ENCODE peak calls at places on chromosome 19, in seven cellular contexts. D is breast epithelium; N is suprapubic skin; H is thyroid gland; S is CD8-positive, alpha-beta T cell; W is effector memory CD4-positive, alpha-beta T cell; G is hepatocyte. J is an unnamed sample. For H3K4me1, the result is how much of the 10 kb centered on the place peaks cover.

GRCh38 chr19:3029070-3029923 is at the start of gene TLE2:
- DNase-seq in N (no peak), G (peak), W (no peak), D (no peak), S (no peak), H (peak), J (no peak)

GRCh38 chr19:14000691-14001365 is 5.3 kb downstream of the RFX1 start:
- DNase-seq in N (no peak), H (peak), W (no peak), S (no peak), D (no peak), G (no peak), J (no peak)

GRCh38 chr19:3450796-3451411 is 29.4 kb downstream of the SMIM24 start:
- DNase-seq in N (no peak), D (no peak), S (no peak), W (no peak), G (peak), H (peak), J (no peak)

GRCh38 chr19:31064486-31064885 is 284.8 kb downstream of the TSHZ3 start:
- DNase-seq in G (no peak), H (peak), S (no peak), D (no peak), N (no peak), W (no peak), J (no peak)

GRCh38 chr19:57473646-57474045 is 3.7 kb downstream of the ZNF772 start:
- DNase-seq in H (no peak), G (no peak), S (no peak), N (no peak), W (no peak), D (no peak), J (no peak)

GRCh38 chr19:42242071-42242511 is 311 bp downstream of the GSK3A start:
- DNase-seq in G (peak), D (no peak), W (no peak), H (no peak), S (peak), N (no peak), J (no peak)

GRCh38 chr19:33473644-33474305 is 47.8 kb downstream of the PEPD start:
- DNase-seq in H (no peak), G (no peak), W (no peak), D (no peak), N (peak), S (no peak), J (no peak)

GRCh38 chr19:35828694-35829301 is 16.2 kb upstream of the PRODH2 start:
- DNase-seq in G (peak), H (peak), W (no peak), D (no peak), N (no peak), S (peak), J (peak)

GRCh38 chr19:41324921-41325639 is 15.1 kb downstream of the CCDC97 start:
- DNase-seq in N (no peak), S (peak), W (no peak), D (no peak), H (peak), G (peak), J (no peak)

GRCh38 chr19:51458899-51459592 is 792 bp upstream of the SIGLEC8 start:
- DNase-seq in W (no peak), N (peak), H (no peak), D (no peak), S (no peak), G (no peak), J (no peak)

GRCh38 chr19:51460164-51460992 is 2.1 kb upstream of the SIGLEC8 start:
- DNase-seq in W (no peak), N (peak), D (no peak), S (no peak), H (no peak), G (no peak), J (no peak)

GRCh38 chr19:51457351-51458013 is 772 bp downstream of the SIGLEC8 start:
- DNase-seq in S (no peak), H (no peak), W (no peak), D (no peak), G (no peak), N (no peak), J (no peak)

GRCh38 chr19:51456541-51457290 is 1.5 kb downstream of the SIGLEC8 start:
- DNase-seq in H (no peak), N (no peak), S (no peak), G (no peak), W (no peak), D (no peak), J (no peak)

DNA sequence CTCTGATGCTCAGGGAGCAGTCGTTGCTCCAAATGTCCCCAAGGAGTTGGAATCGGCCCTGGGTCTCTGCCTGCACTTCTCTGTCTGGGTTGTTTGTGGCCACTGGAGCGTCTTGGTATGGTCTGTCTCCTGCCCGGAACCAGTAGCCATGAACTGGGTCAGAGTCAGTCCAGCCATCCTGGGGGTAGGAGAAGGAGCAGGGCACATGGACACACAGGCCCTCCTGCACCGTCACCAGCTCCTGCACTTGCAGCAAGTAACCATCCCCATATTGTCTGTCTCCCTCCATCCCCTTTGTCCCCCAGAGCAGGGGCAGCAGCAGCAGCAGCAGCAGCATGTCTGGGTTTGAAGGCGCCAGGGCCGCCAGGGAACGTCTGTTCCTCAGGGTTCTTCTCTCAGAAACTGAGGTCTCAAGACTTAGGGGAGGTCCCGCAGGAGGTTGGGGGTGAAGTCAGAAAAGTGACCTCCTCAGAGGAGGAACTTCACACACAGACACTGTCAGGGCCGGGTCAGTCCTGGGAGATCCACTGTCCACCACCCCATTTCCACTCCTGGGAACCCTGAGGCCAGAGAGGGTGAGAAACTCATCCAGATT is at the start of gene SIGLEC8:
- DNase-seq in N (peak), S (no peak), G (no peak), W (no peak), H (no peak), D (no peak), J (no peak)
- H3K4me1 ChIP-seq in N (under half), S (under half), G (under half), W (under half), H (under half), D (under half), J (under half)

GRCh38 chr19:10699650-10700335 is 1.4 kb upstream of the QTRT1 start:
- DNase-seq in G (peak), N (no peak), W (peak), S (peak), H (peak), D (no peak), J (peak)

GRCh38 chr19:10706990-10707389 is 5.8 kb downstream of the QTRT1 start:
- DNase-seq in H (peak), G (peak), D (no peak), N (no peak), S (no peak), W (no peak), J (no peak)

GRCh38 chr19:10707440-10707839 is 6.2 kb downstream of the QTRT1 start:
- DNase-seq in W (no peak), H (no peak), S (no peak), N (no peak), D (no peak), G (no peak), J (no peak)

DNA sequence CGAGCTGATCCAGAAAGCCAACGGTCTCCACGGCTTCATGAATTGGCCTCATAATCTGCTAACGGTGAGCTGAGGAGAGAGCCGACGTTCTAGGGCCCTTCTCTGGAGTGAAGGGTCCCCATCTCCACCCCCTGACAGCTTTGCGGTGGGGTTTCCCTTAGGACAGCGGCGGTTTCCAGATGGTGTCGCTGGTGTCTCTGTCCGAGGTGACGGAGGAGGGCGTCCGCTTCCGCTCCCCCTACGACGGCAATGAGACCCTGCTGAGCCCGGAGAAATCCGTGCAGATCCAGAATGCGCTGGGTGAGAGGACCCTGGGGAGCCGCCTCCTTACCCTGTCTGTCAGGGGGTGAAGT is 692 bp downstream of the QTRT1 start:
- DNase-seq in D (no peak), G (peak), W (no peak), N (no peak), S (no peak), H (no peak), J (no peak)
- H3K27ac ChIP-seq in D (peak), G (no peak), W (no peak), N (peak), S (peak), H (no peak), J (peak)

GRCh38 chr19:40271706-40272105 is 13.4 kb downstream of the AKT2 start:
- DNase-seq in S (no peak), W (no peak), N (no peak), D (no peak), H (no peak), G (no peak), J (no peak)

GRCh38 chr19:40273469-40274360 is 11.4 kb downstream of the AKT2 start:
- DNase-seq in G (peak), S (no peak), H (peak), D (no peak), W (no peak), N (no peak), J (no peak)

GRCh38 chr19:40270362-40271089 is 14.6 kb downstream of the AKT2 start:
- DNase-seq in G (no peak), W (no peak), D (no peak), S (no peak), H (peak), N (no peak), J (no peak)

GRCh38 chr19:40274585-40275544 is 10.3 kb downstream of the AKT2 start:
- DNase-seq in H (peak), G (peak), D (no peak), W (no peak), N (no peak), S (peak), J (no peak)

GRCh38 chr19:40272261-40272660 is 12.9 kb downstream of the AKT2 start:
- DNase-seq in D (no peak), W (no peak), N (no peak), G (no peak), S (no peak), H (no peak), J (no peak)
- H3K4me1 ChIP-seq in D (under half), W (under half), N (under half), G (under half), S (under half), H (half or more), J (under half)

DNA sequence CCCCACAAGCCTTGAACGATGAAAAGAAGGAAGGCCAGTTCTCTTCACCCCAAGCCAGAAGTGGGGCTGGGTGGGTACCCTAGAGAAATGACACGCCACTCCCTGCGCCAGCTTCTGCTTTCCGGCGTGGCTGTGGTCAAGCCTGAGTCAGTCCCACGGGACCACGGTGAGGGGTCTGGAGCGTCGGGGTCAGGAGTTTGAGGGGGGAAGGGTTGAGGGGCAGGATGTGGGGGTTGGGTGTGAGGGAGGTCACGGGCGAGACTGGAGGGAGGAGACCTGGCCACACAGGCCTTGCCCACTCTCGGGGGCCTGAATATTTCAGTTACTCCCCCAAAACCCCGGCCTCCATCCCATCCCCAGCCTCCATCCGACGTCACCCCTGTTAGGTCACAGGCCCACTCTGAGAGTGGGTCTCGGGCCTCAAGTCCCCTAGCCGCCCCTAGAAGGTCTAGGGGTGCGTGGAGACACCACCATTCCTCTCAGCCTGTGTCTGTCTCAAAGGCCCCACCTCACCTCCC is 500 bp upstream of the IFI30 start:
- DNase-seq in D (no peak), N (no peak), W (no peak), H (peak), G (no peak), S (no peak), J (no peak)
- H3K27ac ChIP-seq in D (peak), N (peak), W (peak), H (peak), G (peak), S (no peak), J (peak)

DNA sequence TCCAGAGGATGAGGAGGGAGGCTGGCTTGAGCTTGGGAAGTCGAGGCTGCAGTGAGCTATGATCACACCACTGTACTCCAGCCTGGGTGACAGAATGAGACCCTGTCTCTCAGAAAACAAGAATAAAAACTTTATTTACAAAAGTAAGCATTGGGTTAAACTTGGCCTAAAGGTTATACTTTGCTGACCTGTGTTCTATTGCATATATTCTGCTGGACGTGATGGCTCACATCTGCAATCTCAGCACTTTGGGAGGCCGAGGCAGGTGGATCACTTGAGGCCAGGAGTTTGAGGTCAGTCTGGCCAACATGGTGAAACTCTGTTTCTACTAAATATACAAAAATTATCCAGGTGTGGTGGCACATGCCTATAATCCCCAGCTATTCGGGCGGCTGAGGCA is 6.6 kb upstream of the ARHGEF18 start:
- DNase-seq in W (no peak), H (no peak), G (no peak), N (no peak), S (no peak), D (no peak), J (no peak)
- H3K4me1 ChIP-seq in W (under half), H (under half), G (under half), N (under half), S (half or more), D (under half), J (under half)

GRCh38 chr19:1218751-1219567 is 13.4 kb downstream of the STK11 start:
- DNase-seq in S (no peak), W (no peak), H (no peak), D (no peak), G (no peak), N (no peak), J (no peak)
- H3K27ac ChIP-seq in S (no peak), W (no peak), H (no peak), D (peak), G (no peak), N (peak), J (no peak)

J was measured in naive thymus-derived CD4-positive, alpha-beta T cell.